ENCODE peak calls at places on chromosomes 2 and 18, in five cellular contexts. M is A549, F is tibial nerve, P is H1, Q is K562. G is an unnamed sample.

GRCh38 chr2:240926516-240927389 is 20.6 kb downstream of the CROCC2 start:
- DNase-seq in P (peak), M (no peak), F (peak), Q (no peak), G (peak)

GRCh38 chr2:69298862-69299261 is 88.2 kb downstream of the GFPT1 start:
- DNase-seq in Q (no peak), F (no peak), P (no peak), M (no peak), G (no peak)

GRCh38 chr2:43294973-43295603 is 68.7 kb upstream of the ZFP36L2 start:
- DNase-seq in M (no peak), F (no peak), P (no peak), Q (no peak), G (no peak)

GRCh38 chr2:16674154-16674553 is 8.5 kb upstream of the CYRIA start:
- DNase-seq in F (no peak), Q (no peak), M (no peak), P (no peak), G (no peak)

GRCh38 chr2:80141007-80141726 is 163.4 kb downstream of the LRRTM1 start:
- DNase-seq in P (no peak), F (no peak), Q (peak), M (no peak), G (no peak)

GRCh38 chr18:29749699-29750098 is 1292.8 kb downstream of the DSC3 start:
- DNase-seq in P (no peak), M (no peak), Q (no peak), F (no peak), G (no peak)

GRCh38 chr2:61750624-61751023 is 103.2 kb downstream of the FAM161A start:
- DNase-seq in Q (no peak), F (no peak), M (no peak), P (no peak), G (no peak)

GRCh38 chr2:75476778-75477177 is 84.0 kb downstream of the EVA1A start:
- DNase-seq in P (no peak), F (no peak), Q (no peak), M (no peak), G (no peak)

GRCh38 chr2:96181529-96181928 is 27.1 kb downstream of the STARD7 start:
- DNase-seq in Q (no peak), F (no peak), P (no peak), M (no peak), G (no peak)

GRCh38 chr18:42025974-42026625 is 71.1 kb downstream of the PIK3C3 start:
- DNase-seq in Q (no peak), P (no peak), F (no peak), M (no peak), G (no peak)

GRCh38 chr2:240257940-240258580 is 117.6 kb upstream of the OTOS start:
- DNase-seq in P (no peak), F (no peak), M (no peak), Q (no peak), G (peak)

GRCh38 chr18:69897397-69898108 is 50.1 kb downstream of the CD226 start:
- DNase-seq in M (no peak), F (no peak), P (no peak), Q (no peak), G (no peak)

GRCh38 chr18:74604774-74605173 is 7.1 kb downstream of the ZNF407 start:
- DNase-seq in P (no peak), M (no peak), Q (no peak), F (no peak), G (no peak)

GRCh38 chr18:7856733-7857132 is 289.6 kb downstream of the PTPRM start:
- DNase-seq in F (no peak), P (no peak), Q (no peak), M (peak), G (no peak)

GRCh38 chr2:126995652-126996377 is 97.1 kb downstream of the TEX51 start:
- DNase-seq in M (no peak), P (no peak), F (no peak), Q (no peak), G (no peak)

GRCh38 chr2:215903208-215903607 is 110.1 kb downstream of the MREG start:
- DNase-seq in Q (no peak), P (no peak), M (no peak), F (no peak), G (no peak)

GRCh38 chr18:26386002-26386401 is 159.8 kb downstream of the TAF4B start:
- DNase-seq in Q (no peak), P (no peak), M (peak), F (peak), G (no peak)

GRCh38 chr2:132497591-132497990 is 81.0 kb downstream of the GPR39 start:
- DNase-seq in M (no peak), F (no peak), Q (no peak), P (no peak), G (no peak)

GRCh38 chr2:15388406-15389325 is 172.5 kb downstream of the NBAS start:
- DNase-seq in F (no peak), Q (no peak), M (no peak), P (no peak), G (no peak)

GRCh38 chr2:128455710-128456050 is 137.0 kb upstream of the HS6ST1 start:
- DNase-seq in Q (no peak), P (no peak), M (no peak), F (no peak), G (no peak)

GRCh38 chr18:76460482-76460881 is 34.6 kb downstream of the ZNF516 start:
- DNase-seq in Q (no peak), M (no peak), P (no peak), F (no peak), G (no peak)

GRCh38 chr2:226583715-226584114 is 215.9 kb downstream of the IRS1 start:
- DNase-seq in F (no peak), P (no peak), Q (no peak), M (peak), G (no peak)

GRCh38 chr2:134275058-134275862 is 21.4 kb downstream of the MGAT5 start:
- DNase-seq in Q (no peak), M (no peak), P (no peak), F (no peak), G (no peak)
- TF ChIP-seq EP300 in Q (no peak), M (no peak), P (no peak), F (no peak), G (no peak)

DNA sequence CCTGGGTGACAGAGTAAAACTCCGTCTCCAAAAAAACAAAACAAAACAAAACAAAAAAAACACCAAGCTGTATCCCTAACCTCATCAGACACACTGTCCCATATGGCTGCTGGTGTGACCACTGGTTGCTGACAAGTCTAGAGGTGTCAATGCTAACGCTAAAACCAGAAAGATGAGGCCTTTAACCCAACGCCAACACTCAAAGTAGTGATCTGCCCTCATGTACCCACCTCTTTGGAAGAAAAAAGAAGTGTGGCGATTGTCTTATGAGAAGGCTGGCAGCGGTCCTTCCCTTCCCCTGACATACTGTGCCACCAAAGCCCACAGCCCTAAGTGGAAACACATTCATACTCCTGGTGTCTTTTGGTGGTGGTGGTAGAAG is 9.9 kb downstream of the SERTAD2 start:
- DNase-seq in Q (no peak), M (no peak), F (no peak), P (no peak), G (no peak)
- TF ChIP-seq POLR2A in Q (no peak), M (no peak), F (no peak), P (no peak), G (no peak)

GRCh38 chr2:85704800-85705679 is 10.9 kb downstream of the GNLY start:
- DNase-seq in M (no peak), Q (no peak), P (no peak), F (no peak), G (no peak)

GRCh38 chr2:85706604-85707296 is 12.6 kb downstream of the GNLY start:
- DNase-seq in M (no peak), F (peak), Q (no peak), P (no peak), G (no peak)

GRCh38 chr2:85704038-85704437 is 9.9 kb downstream of the GNLY start:
- DNase-seq in Q (no peak), M (no peak), F (no peak), P (no peak), G (no peak)

GRCh38 chr2:85706063-85706462 is 11.9 kb downstream of the GNLY start:
- DNase-seq in M (no peak), F (no peak), P (no peak), Q (no peak), G (no peak)

DNA sequence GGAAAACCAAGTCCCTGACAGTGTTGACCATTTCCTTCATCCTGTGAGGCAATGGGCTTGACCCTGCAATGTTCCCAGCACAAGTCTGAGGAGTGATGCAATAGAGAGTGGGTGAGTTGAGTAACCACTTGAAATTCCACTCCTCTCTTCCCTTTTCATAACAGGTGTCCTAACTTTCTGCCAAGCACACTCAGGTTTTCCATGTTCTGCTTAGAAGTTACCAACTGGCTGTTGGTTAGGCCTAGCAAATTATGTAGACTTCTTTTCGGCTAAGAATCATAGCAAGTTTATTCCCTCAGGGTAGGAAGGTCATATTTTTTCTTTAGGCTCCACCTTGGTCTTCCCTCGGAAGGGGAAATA is 11.5 kb downstream of the GNLY start:
- DNase-seq in Q (no peak), F (peak), M (peak), P (no peak), G (no peak)
- TF ChIP-seq EP300 in Q (peak), F (peak), M (peak), P (no peak), G (peak)

DNA sequence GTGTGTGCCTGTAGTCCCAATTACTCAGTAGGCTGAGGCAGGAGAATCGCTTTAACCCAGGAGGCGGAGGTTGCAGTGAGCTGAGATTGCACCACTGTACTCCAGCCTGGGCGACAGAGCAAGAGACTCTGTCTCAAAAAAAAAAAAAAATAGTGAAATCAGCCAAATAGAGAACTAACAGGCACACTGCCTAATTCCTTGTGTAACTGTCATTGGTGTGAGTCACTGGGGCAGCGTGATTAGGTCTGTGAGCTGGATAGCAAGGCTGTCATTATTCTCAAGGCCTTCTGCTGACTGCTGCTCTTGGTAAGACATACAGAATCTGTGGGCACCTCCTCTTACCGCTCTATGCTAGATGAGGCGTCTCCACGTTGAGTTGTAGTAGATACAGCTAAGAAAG is 270.3 kb downstream of the NEDD4L start:
- DNase-seq in M (peak), F (peak), Q (no peak), P (no peak), G (peak)
- TF ChIP-seq POLR2A in M (no peak), F (no peak), Q (no peak), P (no peak), G (no peak)

GRCh38 chr2:203605302-203605701 is 70.2 kb upstream of the RAPH1 start:
- DNase-seq in Q (no peak), F (no peak), M (no peak), P (no peak), G (no peak)
- TF ChIP-seq EP300 in Q (no peak), F (no peak), M (no peak), P (no peak), G (no peak)

DNA sequence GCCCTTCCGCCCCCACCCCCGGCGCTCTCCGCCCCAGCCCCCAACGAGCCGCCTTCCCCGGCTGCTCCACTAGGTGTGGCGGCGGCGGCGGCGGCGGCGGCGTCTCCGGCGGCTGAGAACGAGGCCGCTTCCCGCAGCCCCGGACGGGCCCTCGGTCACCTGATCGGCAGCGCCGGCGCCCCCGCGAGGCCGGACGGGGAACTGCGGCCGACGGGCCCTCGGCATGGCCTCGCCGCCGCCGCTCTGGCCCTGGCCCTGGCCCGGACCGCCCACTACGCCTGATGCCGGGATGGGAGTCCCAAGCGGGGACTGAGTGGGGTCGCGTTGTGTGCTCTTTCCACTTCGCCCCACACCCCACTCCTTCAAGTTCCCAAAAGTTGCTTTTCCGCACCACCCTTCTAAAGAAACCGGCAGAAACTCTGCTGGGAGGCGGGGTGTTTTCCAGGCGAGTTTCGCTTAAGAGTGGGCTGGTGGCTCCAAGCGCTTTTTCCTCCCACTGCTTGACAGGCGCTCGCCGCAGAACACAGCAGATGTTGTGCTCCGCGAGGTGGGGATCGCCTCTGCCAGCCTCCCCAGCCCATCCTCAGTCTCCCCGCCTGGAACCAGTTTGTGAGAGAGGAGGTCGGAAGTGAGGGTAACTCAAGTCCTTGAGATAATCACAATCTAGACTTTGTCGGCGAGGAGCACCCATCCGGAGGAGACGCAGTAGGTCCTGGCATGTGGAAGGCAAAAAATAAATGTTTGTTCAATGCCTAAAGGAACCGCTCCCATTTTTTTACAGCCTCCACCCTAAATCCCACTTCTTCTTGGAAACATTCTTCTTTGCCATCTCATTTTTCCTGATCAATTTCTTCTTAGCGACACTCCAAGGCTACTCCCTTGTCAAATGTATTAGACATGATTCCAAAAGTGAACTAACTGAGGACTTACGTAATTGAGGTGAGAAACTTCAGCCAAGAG is at the start of gene NCKAP1:
- DNase-seq in Q (peak), F (peak), M (peak), P (peak), G (peak)
- TF ChIP-seq POLR2A in Q (peak), F (peak), M (no peak), P (no peak), G (no peak)

DNA sequence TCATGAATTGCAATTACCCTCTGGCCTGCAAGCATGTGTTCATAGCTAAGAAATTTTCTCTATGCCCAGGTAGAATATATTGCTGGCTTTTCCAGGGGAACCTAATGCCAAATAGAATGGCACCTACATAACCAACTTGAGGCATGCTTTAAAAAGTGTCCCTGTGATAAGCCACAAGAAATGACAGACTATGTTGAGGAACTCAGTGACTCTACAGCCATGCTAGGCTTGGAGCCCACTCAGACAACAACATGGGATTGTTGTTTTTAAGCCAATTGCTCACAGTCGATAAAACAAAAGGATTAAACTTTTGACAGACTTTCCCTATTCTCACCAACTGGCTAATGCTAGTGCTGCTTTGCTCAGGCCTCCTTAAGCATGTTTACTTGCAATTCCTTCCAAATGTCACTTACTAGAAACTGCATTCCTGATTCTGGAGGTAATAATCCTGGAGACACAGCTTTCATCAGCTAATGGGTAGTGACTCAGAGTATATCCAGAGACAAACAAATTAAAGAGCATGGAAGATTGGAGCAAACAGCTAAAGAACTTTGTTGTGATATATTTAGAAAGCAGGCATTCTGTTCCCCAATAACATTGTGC is 249.0 kb downstream of the SLC8A1 start:
- DNase-seq in Q (no peak), P (no peak), F (no peak), M (no peak), G (no peak)
- TF ChIP-seq EP300 in Q (no peak), P (no peak), F (no peak), M (no peak), G (no peak)

GRCh38 chr2:229921892-229922448 is at the start of gene TRIP12:
- DNase-seq in Q (peak), P (peak), F (peak), M (peak), G (peak)
- TF ChIP-seq POLR2A in Q (no peak), P (no peak), F (no peak), M (peak), G (no peak)

GRCh38 chr2:27304488-27305240 is 3.6 kb downstream of the UCN start:
- DNase-seq in Q (no peak), M (no peak), P (no peak), F (no peak), G (peak)
- TF ChIP-seq EP300 in Q (no peak), M (no peak), P (no peak), F (no peak), G (no peak)